ENCODE peak calls at places on chromosomes 7 and 10, in six cellular contexts. T is hepatocyte, Y is mesenchymal stem cell, C is gastrocnemius medialis, E is neuronal stem cell, Q is tibial nerve. Z is an unnamed sample. For H3K4me1, the result is how much of the 10 kb centered on the place peaks cover.

GRCh38 chr10:61971016-61971350 is 69.5 kb downstream of the ARID5B start:
- DNase-seq in Q (no peak), T (no peak), E (no peak), C (no peak), Y (peak), Z (peak)

GRCh38 chr7:102117743-102118142 is 168.9 kb upstream of the SH2B2 start:
- DNase-seq in T (no peak), C (no peak), Y (peak), E (no peak), Q (no peak), Z (peak)

GRCh38 chr7:5827755-5828154 is 46.3 kb upstream of the RNF216 start:
- DNase-seq in Y (no peak), T (no peak), C (no peak), E (no peak), Q (no peak), Z (no peak)

GRCh38 chr10:18606051-18606730 is 45.2 kb downstream of the NSUN6 start:
- DNase-seq in C (no peak), E (no peak), Q (no peak), Y (no peak), T (no peak), Z (peak)

GRCh38 chr7:38329340-38329739 is 55.9 kb upstream of the TARP start:
- DNase-seq in C (no peak), Q (no peak), T (no peak), E (no peak), Y (no peak), Z (no peak)

GRCh38 chr10:112122827-112123226 is 60.7 kb downstream of the GPAM start:
- DNase-seq in T (no peak), Y (no peak), Q (no peak), C (no peak), E (no peak), Z (no peak)

GRCh38 chr10:36880898-36881297 is 244.5 kb upstream of the ANKRD30A start:
- DNase-seq in T (peak), Q (no peak), C (no peak), Y (peak), E (no peak), Z (no peak)

GRCh38 chr7:21261627-21262564 is 166.0 kb upstream of the SP4 start:
- DNase-seq in T (peak), E (peak), C (no peak), Y (peak), Q (no peak), Z (peak)

GRCh38 chr7:76062254-76062653 is 14.3 kb downstream of the MDH2 start:
- DNase-seq in Y (no peak), E (no peak), Q (no peak), C (no peak), T (no peak), Z (no peak)

GRCh38 chr10:19117419-19117818 is 68.8 kb downstream of the MALRD1 start:
- DNase-seq in T (no peak), E (no peak), C (no peak), Q (no peak), Y (no peak), Z (no peak)

GRCh38 chr7:89994483-89994882 is 159.8 kb upstream of the STEAP1 start:
- DNase-seq in Q (no peak), T (no peak), C (no peak), E (no peak), Y (no peak), Z (no peak)

GRCh38 chr7:157306836-157307533 is 29.8 kb upstream of the DNAJB6 start:
- DNase-seq in Q (no peak), T (no peak), Y (no peak), C (no peak), E (no peak), Z (no peak)

GRCh38 chr10:24494236-24494635 is 229.5 kb downstream of the ARHGAP21 start:
- DNase-seq in Q (no peak), C (no peak), E (no peak), Y (no peak), T (no peak), Z (no peak)

GRCh38 chr10:102785818-102786217 is 42.1 kb downstream of the WBP1L start:
- DNase-seq in T (no peak), Y (peak), E (no peak), Q (peak), C (no peak), Z (no peak)

GRCh38 chr7:1230411-1231213 is 2.1 kb upstream of the UNCX start:
- DNase-seq in T (no peak), Y (no peak), C (no peak), Q (no peak), E (no peak), Z (no peak)

GRCh38 chr7:134640842-134641715 is 5.6 kb upstream of the BPGM start:
- DNase-seq in Y (no peak), E (no peak), Q (no peak), C (no peak), T (no peak), Z (no peak)

GRCh38 chr10:35946556-35946955 is 304.5 kb upstream of the FZD8 start:
- DNase-seq in E (no peak), C (no peak), T (no peak), Y (peak), Q (no peak), Z (no peak)

GRCh38 chr7:44769381-44770209 is 20.9 kb downstream of the ZMIZ2 start:
- DNase-seq in E (no peak), Y (peak), T (no peak), C (peak), Q (peak), Z (peak)

GRCh38 chr10:30671011-30671616 is 41.6 kb upstream of the LYZL2 start:
- DNase-seq in C (no peak), Q (peak), E (peak), T (peak), Y (peak), Z (peak)

GRCh38 chr10:4234661-4235060 is 449.7 kb upstream of the KLF6 start:
- DNase-seq in C (no peak), E (no peak), Q (no peak), Y (peak), T (no peak), Z (no peak)

GRCh38 chr7:29274156-29275017 is 79.8 kb downstream of the CHN2 start:
- DNase-seq in Y (no peak), Q (no peak), T (no peak), E (no peak), C (no peak), Z (peak)

GRCh38 chr7:76424413-76425111 is at the start of gene ZP3:
- DNase-seq in C (no peak), E (no peak), T (no peak), Q (no peak), Y (no peak), Z (no peak)

GRCh38 chr7:7911756-7912155 is 56.8 kb upstream of the GLCCI1 start:
- DNase-seq in E (no peak), C (no peak), T (no peak), Y (no peak), Q (no peak), Z (no peak)

GRCh38 chr10:118793545-118793944 is 38.8 kb upstream of the CACUL1 start:
- DNase-seq in E (no peak), T (no peak), Q (peak), Y (no peak), C (peak), Z (no peak)

GRCh38 chr10:4767033-4767814 is 58.8 kb upstream of the AKR1E2 start:
- DNase-seq in T (peak), C (no peak), E (peak), Q (peak), Y (peak), Z (peak)

GRCh38 chr7:149334219-149334618 is 72.2 kb downstream of the ZNF783 start:
- DNase-seq in Y (no peak), C (no peak), T (no peak), E (no peak), Q (no peak), Z (no peak)

GRCh38 chr7:15561840-15562239 is at the start of gene AGMO:
- DNase-seq in Q (peak), C (peak), Y (no peak), E (peak), T (peak), Z (no peak)

GRCh38 chr7:151794508-151795167 is 82.3 kb downstream of the PRKAG2 start:
- DNase-seq in Q (no peak), C (peak), T (no peak), E (peak), Y (no peak), Z (peak)

GRCh38 chr10:103717341-103718246 is 137.8 kb downstream of the SH3PXD2A start:
- DNase-seq in E (no peak), C (no peak), T (no peak), Q (no peak), Y (no peak), Z (no peak)

GRCh38 chr7:135901585-135902540 is 75.3 kb downstream of the MTPN start:
- DNase-seq in E (no peak), C (no peak), Q (no peak), Y (no peak), T (no peak), Z (no peak)

GRCh38 chr7:85564861-85565630 is 378.2 kb upstream of the SEMA3D start:
- DNase-seq in Y (peak), E (no peak), T (no peak), C (no peak), Q (no peak), Z (no peak)

GRCh38 chr10:117541405-117541908 is 1.1 kb upstream of the EMX2 start:
- DNase-seq in E (peak), Q (no peak), C (peak), Y (no peak), T (no peak), Z (no peak)

GRCh38 chr10:535051-535450 is 154.4 kb downstream of the DIP2C start:
- DNase-seq in C (no peak), E (no peak), Q (no peak), T (no peak), Y (no peak), Z (no peak)

GRCh38 chr10:121681982-121682687 is 83.9 kb upstream of the FGFR2 start:
- DNase-seq in T (no peak), Y (no peak), E (no peak), Q (no peak), C (no peak), Z (no peak)

GRCh38 chr7:43479042-43479441 is 103.9 kb upstream of the STK17A start:
- DNase-seq in E (no peak), Q (no peak), T (no peak), C (no peak), Y (no peak), Z (no peak)

GRCh38 chr7:15326044-15326644 is 235.7 kb downstream of the AGMO start:
- DNase-seq in Q (no peak), E (no peak), Y (peak), C (no peak), T (peak), Z (peak)

GRCh38 chr7:34453150-34453549 is 204.9 kb upstream of the NPSR1 start:
- DNase-seq in Y (peak), T (no peak), E (no peak), C (no peak), Q (no peak), Z (peak)

GRCh38 chr10:94042001-94042813 is 48.5 kb downstream of the PLCE1 start:
- DNase-seq in Q (no peak), T (peak), E (no peak), C (no peak), Y (peak), Z (peak)

GRCh38 chr7:139075031-139075652 is 34.4 kb downstream of the ZC3HAV1 start:
- DNase-seq in Y (peak), E (peak), T (peak), C (peak), Q (peak), Z (peak)

GRCh38 chr7:10973942-10974716 is 457 bp downstream of the PHF14 start:
- DNase-seq in Q (peak), C (peak), E (no peak), Y (peak), T (peak), Z (peak)

GRCh38 chr7:120991570-120991969 is 3.1 kb downstream of the CPED1 start:
- DNase-seq in C (no peak), T (no peak), Y (peak), E (no peak), Q (no peak), Z (peak)
- H3K4me1 ChIP-seq in C (under half), T (under half), Y (under half), E (under half), Q (half or more), Z (under half)

GRCh38 chr7:123745437-123745836 is 3.4 kb downstream of the WASL start:
- DNase-seq in C (no peak), T (no peak), Y (no peak), E (no peak), Q (no peak), Z (no peak)
- H3K4me1 ChIP-seq in C (half or more), T (under half), Y (under half), E (under half), Q (half or more), Z (under half)

GRCh38 chr10:101066146-101066889 is 4.5 kb downstream of the KAZALD1 start:
- DNase-seq in T (peak), C (peak), Y (peak), Q (no peak), E (peak), Z (no peak)

GRCh38 chr10:101069441-101069840 is 7.7 kb downstream of the KAZALD1 start:
- DNase-seq in T (no peak), Y (no peak), C (no peak), Q (no peak), E (no peak), Z (no peak)

GRCh38 chr10:101065479-101066145 is 3.8 kb downstream of the KAZALD1 start:
- DNase-seq in Q (no peak), T (no peak), Y (peak), E (no peak), C (no peak), Z (no peak)

GRCh38 chr10:101066890-101067355 is 5.1 kb downstream of the KAZALD1 start:
- DNase-seq in Y (peak), E (no peak), T (peak), Q (no peak), C (no peak), Z (no peak)

GRCh38 chr10:101067356-101068083 is 5.7 kb downstream of the KAZALD1 start:
- DNase-seq in C (peak), Q (peak), T (peak), Y (peak), E (peak), Z (peak)
- H3K4me1 ChIP-seq in C (under half), Q (under half), T (under half), Y (under half), E (under half), Z (under half)

DNA sequence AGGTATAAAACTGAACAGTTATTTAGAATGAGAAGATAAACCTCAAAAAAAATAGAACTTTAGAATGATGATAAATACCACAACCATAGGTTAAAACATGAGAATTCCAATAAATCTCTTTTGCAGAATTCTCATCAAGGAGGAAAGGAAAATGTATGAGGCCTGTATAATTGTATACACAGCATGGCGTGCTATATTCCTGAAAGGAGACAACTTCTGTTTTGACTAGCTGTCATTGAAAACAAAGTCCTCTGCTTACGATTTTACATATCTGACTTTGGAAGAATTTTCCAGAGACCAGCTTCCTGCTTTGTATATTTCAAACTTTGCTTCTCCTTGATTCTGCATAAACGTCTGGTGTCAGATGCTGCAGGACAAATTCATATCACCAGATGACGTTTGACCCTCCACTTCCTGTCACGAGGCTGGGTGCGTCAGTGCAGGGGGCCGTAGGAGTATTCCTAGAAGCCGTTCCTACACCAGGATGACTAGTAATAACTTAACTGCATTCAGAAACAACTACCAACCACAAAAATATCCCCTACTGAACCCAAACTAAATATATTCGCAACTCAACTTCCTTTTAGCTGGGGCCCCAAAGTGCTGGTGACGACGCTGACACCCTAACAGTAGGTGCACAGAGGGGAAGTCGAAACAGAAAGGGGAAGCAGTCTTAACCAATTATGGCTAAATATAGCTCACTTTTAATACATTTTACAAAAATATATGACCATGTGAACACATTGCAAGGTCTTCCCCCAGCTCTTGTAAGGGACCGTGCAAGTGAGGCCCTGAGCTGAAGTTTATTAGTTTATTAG is 178.6 kb upstream of the INHBA start:
- DNase-seq in Y (peak), C (peak), T (no peak), E (no peak), Q (peak), Z (no peak)
- H3K4me1 ChIP-seq in Y (under half), C (under half), T (under half), E (under half), Q (under half), Z (half or more)

DNA sequence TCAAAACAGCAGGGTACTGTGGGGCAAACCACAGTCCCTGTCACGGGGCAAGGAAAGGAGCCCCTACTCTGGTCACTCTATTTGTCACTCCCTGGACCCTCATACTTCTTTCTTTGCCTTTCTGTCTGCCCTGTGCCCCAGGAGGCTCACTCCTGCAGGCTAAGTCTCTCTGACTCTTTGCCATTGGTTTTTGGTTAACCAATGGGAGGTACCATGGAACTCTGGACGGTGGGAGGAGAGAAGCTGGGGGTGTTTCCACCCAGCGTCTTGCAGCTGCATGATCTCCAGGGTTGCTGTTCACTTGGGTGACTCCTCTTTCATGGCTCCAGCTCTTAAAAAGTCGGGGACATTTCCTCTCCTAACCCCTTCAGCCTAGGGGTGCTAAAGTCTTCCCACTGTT is 15.4 kb upstream of the EIF5AL1 start:
- DNase-seq in Y (no peak), T (no peak), C (no peak), Q (no peak), E (no peak), Z (no peak)
- H3K4me1 ChIP-seq in Y (under half), T (under half), C (under half), Q (under half), E (under half), Z (under half)

GRCh38 chr10:69428138-69428537 is 11.4 kb upstream of the TACR2 start:
- DNase-seq in C (no peak), T (no peak), E (no peak), Q (no peak), Y (no peak), Z (no peak)

GRCh38 chr10:69422676-69423075 is 6.0 kb upstream of the TACR2 start:
- DNase-seq in E (no peak), Y (no peak), T (no peak), Q (no peak), C (peak), Z (no peak)

GRCh38 chr10:69425513-69426298 is 9.0 kb upstream of the TACR2 start:
- DNase-seq in E (no peak), T (peak), C (peak), Q (no peak), Y (no peak), Z (no peak)

GRCh38 chr10:69425041-69425440 is 8.3 kb upstream of the TACR2 start:
- DNase-seq in E (no peak), T (no peak), Y (no peak), C (no peak), Q (no peak), Z (no peak)

GRCh38 chr10:69426376-69426727 is 9.6 kb upstream of the TACR2 start:
- DNase-seq in Y (peak), C (no peak), Q (no peak), T (no peak), E (no peak), Z (peak)
- H3K4me1 ChIP-seq in Y (under half), C (under half), Q (under half), T (under half), E (under half), Z (under half)

GRCh38 chr7:153406486-153406872 is 645.7 kb upstream of the DPP6 start:
- DNase-seq in Q (no peak), Y (no peak), T (no peak), E (no peak), C (no peak), Z (no peak)

GRCh38 chr7:153405704-153406485 is 646.3 kb upstream of the DPP6 start:
- DNase-seq in E (no peak), Y (no peak), T (no peak), C (no peak), Q (no peak), Z (no peak)

GRCh38 chr7:153407291-153408046 is 644.7 kb upstream of the DPP6 start:
- DNase-seq in E (no peak), Q (no peak), Y (no peak), C (no peak), T (no peak), Z (no peak)

GRCh38 chr7:153404781-153405279 is 645.3 kb downstream of the ACTR3B start:
- DNase-seq in E (no peak), Q (no peak), T (no peak), C (no peak), Y (no peak), Z (no peak)

GRCh38 chr7:153408360-153409335 is 643.5 kb upstream of the DPP6 start:
- DNase-seq in C (no peak), E (no peak), T (no peak), Y (no peak), Q (no peak), Z (no peak)
- H3K4me1 ChIP-seq in C (under half), E (under half), T (under half), Y (under half), Q (under half), Z (under half)

DNA sequence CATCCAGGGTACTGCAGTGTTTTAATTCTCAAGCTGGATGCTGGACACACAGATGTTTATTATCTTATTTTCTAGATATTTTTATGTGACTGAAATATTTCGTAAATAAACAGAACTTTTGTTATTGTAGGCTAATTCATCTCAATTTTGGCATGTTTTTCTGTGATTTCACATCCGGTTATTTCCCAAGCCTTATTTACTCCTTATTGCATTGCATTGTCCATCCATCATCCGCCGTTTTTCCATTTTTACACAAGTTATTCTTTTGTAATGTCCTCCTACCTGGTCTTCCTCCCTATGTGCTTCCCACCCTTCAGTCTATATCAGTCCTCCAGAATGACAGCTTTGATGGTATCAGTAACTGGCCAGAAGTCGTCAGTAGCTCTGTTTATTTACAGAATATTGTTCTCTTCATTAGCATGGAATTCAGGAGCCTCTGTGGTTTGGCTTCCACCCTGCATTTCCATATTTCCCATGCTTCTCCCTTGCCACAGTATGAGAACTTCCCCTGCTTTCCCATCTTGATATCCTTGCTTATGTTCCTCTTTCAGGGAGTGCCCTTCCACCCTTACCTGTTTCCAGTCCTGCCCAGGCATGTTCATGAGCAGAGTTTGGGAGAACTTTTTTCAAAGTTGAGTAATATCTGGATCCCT is 16.1 kb downstream of the GNAI1 start:
- DNase-seq in Y (peak), Q (no peak), E (no peak), T (no peak), C (no peak), Z (peak)
- H3K4me1 ChIP-seq in Y (under half), Q (under half), E (under half), T (under half), C (under half), Z (under half)

GRCh38 chr10:75228834-75229233 is 6.9 kb downstream of the COMTD1 start:
- DNase-seq in Q (no peak), C (peak), Y (no peak), E (no peak), T (no peak), Z (no peak)
- H3K4me1 ChIP-seq in Q (half or more), C (half or more), Y (under half), E (under half), T (half or more), Z (under half)